ENCODE peak calls at places on chromosomes 16 and 17, in five cellular contexts. A, C, P, W and K are unnamed samples.
A peak's percentile ranks its signal among the peaks of the same experiment; 100 is the strongest.

GRCh38 chr17:70158581-70158980 is 10.8 kb upstream of the KCNJ2 start:
- DNase-seq in W (no peak), A (no peak), P (no peak), C (no peak), K (no peak)

GRCh38 chr17:58215685-58216084 is 3.4 kb downstream of the MKS1 start:
- DNase-seq in P (no peak), A (no peak), C (no peak), W (no peak), K (no peak)

GRCh38 chr17:28944343-28944742 is 7.0 kb downstream of the PHF12 start:
- DNase-seq in P (no peak), C (no peak), A (no peak), W (no peak), K (no peak)

GRCh38 chr17:22505660-22506059 is 813.3 kb downstream of the KCNJ18 start:
- DNase-seq in A (no peak), W (no peak), P (no peak), C (no peak), K (no peak)

GRCh38 chr17:36808181-36808661 is 129.1 kb upstream of the LHX1 start:
- DNase-seq in C (no peak), P (no peak), W (no peak), A (no peak), K (no peak)

GRCh38 chr17:82287849-82288601 is 14.5 kb upstream of the CSNK1D start:
- DNase-seq in P (peak; percentile 60), W (peak; percentile 97), C (no peak), A (no peak), K (peak; percentile 90)

GRCh38 chr17:7352910-7353635 is 1.1 kb downstream of the KCTD11 start:
- DNase-seq in A (no peak), C (no peak), W (no peak), P (no peak), K (no peak)

GRCh38 chr17:45677770-45678169 is 106.3 kb upstream of the CRHR1 start:
- DNase-seq in A (no peak), C (peak; percentile 21), P (no peak), W (no peak), K (peak; percentile 4)

GRCh38 chr17:45299311-45299710 is 17.5 kb downstream of the MAP3K14 start:
- DNase-seq in C (no peak), W (peak; percentile 49), A (no peak), P (no peak), K (no peak)

GRCh38 chr16:4454618-4455017 is 19.8 kb downstream of the NMRAL1 start:
- DNase-seq in C (no peak), W (no peak), A (no peak), P (no peak), K (peak; percentile 21)

GRCh38 chr17:55086635-55087058 is 118.1 kb downstream of the STXBP4 start:
- DNase-seq in W (no peak), A (no peak), P (no peak), C (no peak), K (peak; percentile 87)

GRCh38 chr17:37742114-37742761 is 2.6 kb downstream of the HNF1B start:
- DNase-seq in C (no peak), P (no peak), W (no peak), A (peak; percentile 25), K (peak; percentile 39)

GRCh38 chr16:17336501-17336900 is 134.3 kb downstream of the XYLT1 start:
- DNase-seq in A (no peak), C (no peak), P (no peak), W (no peak), K (no peak)

GRCh38 chr16:11052080-11052808 is 107.9 kb downstream of the CLEC16A start:
- DNase-seq in W (no peak), P (no peak), C (no peak), A (no peak), K (no peak)

GRCh38 chr17:45314761-45315549 is 1.9 kb downstream of the MAP3K14 start:
- DNase-seq in W (no peak), A (no peak), P (no peak), C (no peak), K (peak; percentile 57)

GRCh38 chr17:77924757-77925336 is 33.7 kb upstream of the TNRC6C start:
- DNase-seq in A (no peak), W (peak; percentile 62), C (peak; percentile 29), P (peak; percentile 87), K (no peak)

GRCh38 chr16:52547834-52548215 is 882 bp upstream of the TOX3 start:
- DNase-seq in W (no peak), P (no peak), C (no peak), A (no peak), K (no peak)

GRCh38 chr16:11196286-11196828 is 59.6 kb downstream of the SOCS1 start:
- DNase-seq in C (no peak), A (no peak), P (no peak), W (no peak), K (peak; percentile 66)

GRCh38 chr17:46948544-46948943 is 25.6 kb downstream of the GOSR2 start:
- DNase-seq in W (no peak), P (no peak), A (no peak), C (no peak), K (no peak)

GRCh38 chr17:49473900-49474751 is 21.0 kb upstream of the NGFR start:
- DNase-seq in A (no peak), W (no peak), P (no peak), C (no peak), K (no peak)

GRCh38 chr16:13168091-13168572 is 266.7 kb downstream of the SHISA9 start:
- DNase-seq in A (no peak), P (no peak), W (no peak), C (no peak), K (no peak)

GRCh38 chr16:58011652-58012051 is 10.4 kb downstream of the USB1 start:
- DNase-seq in C (no peak), A (no peak), W (no peak), P (no peak), K (peak; percentile 93)

GRCh38 chr16:1912215-1912543 is 6.0 kb downstream of the HS3ST6 start:
- DNase-seq in A (no peak), W (no peak), P (no peak), C (no peak), K (no peak)

GRCh38 chr17:50511058-50511457 is 2.8 kb downstream of the MYCBPAP start:
- DNase-seq in W (no peak), A (no peak), P (no peak), C (no peak), K (peak; percentile 41)